ENCODE peak calls at places on chromosomes 4 and X, in four cellular contexts. V, Z, N and Y are unnamed samples.

GRCh38 chr4:151430737-151431457 is 21.9 kb downstream of the FHIP1A start:
- DNase-seq in V (no peak), Z (no peak), N (no peak), Y (no peak)

GRCh38 chrX:2242980-2243379 is 257.8 kb downstream of the DHRSX start:
- DNase-seq in V (no peak), Z (no peak), N (no peak), Y (no peak)

GRCh38 chr4:44186850-44187246 is 261.8 kb downstream of the KCTD8 start:
- DNase-seq in V (no peak), Z (no peak), N (no peak), Y (no peak)

GRCh38 chr4:145043306-145043705 is 54.7 kb downstream of the ANAPC10 start:
- DNase-seq in V (no peak), Z (peak; percentile 75), N (no peak), Y (no peak)

GRCh38 chrX:121407627-121408026 is 360.2 kb downstream of the GLUD2 start:
- DNase-seq in V (no peak), Z (no peak), N (no peak), Y (no peak)

GRCh38 chr4:180031330-180031729 is 2211.9 kb upstream of the TENM3 start:
- DNase-seq in V (no peak), Z (no peak), N (no peak), Y (no peak)

GRCh38 chr4:151004222-151004621 is 10.9 kb downstream of the LRBA start:
- DNase-seq in V (peak; percentile 48), Z (no peak), N (no peak), Y (no peak)

GRCh38 chr4:138236035-138236434 is 6.1 kb downstream of the SLC7A11 start:
- DNase-seq in V (peak; percentile 20), Z (no peak), N (no peak), Y (no peak)

GRCh38 chrX:116873678-116874077 is 410.9 kb upstream of the CT83 start:
- DNase-seq in V (peak; percentile 1), Z (no peak), N (no peak), Y (no peak)

GRCh38 chr4:1491630-1492457 is 85.6 kb upstream of the NKX1-1 start:
- DNase-seq in V (no peak), Z (no peak), N (no peak), Y (no peak)

GRCh38 chr4:98484031-98484430 is 174.4 kb downstream of the TSPAN5 start:
- DNase-seq in V (no peak), Z (no peak), N (no peak), Y (no peak)

GRCh38 chr4:57430706-57431105 is 320.5 kb upstream of the IGFBP7 start:
- DNase-seq in V (no peak), Z (no peak), N (no peak), Y (no peak)

GRCh38 chr4:178917756-178918155 is 1475.5 kb upstream of the AGA start:
- DNase-seq in V (no peak), Z (no peak), N (no peak), Y (no peak)

GRCh38 chr4:165630671-165631070 is 242.4 kb upstream of the TLL1 start:
- DNase-seq in V (no peak), Z (no peak), N (no peak), Y (no peak)

GRCh38 chrX:84501798-84502628 is at the start of gene HDX:
- DNase-seq in V (peak; percentile 90), Z (peak; percentile 94), N (peak; percentile 85), Y (peak; percentile 5)

GRCh38 chr4:80540349-80540748 is 204.8 kb downstream of the CFAP299 start:
- DNase-seq in V (no peak), Z (no peak), N (no peak), Y (no peak)

GRCh38 chr4:168942985-168943384 is 67.1 kb downstream of the CBR4 start:
- DNase-seq in V (no peak), Z (no peak), N (no peak), Y (no peak)

GRCh38 chr4:76981649-76982048 is 32.1 kb downstream of the SEPTIN11 start:
- DNase-seq in V (peak; percentile 80), Z (no peak), N (no peak), Y (no peak)

GRCh38 chr4:76984788-76985211 is 35.2 kb downstream of the SEPTIN11 start:
- DNase-seq in V (peak; percentile 100), Z (no peak), N (peak; percentile 21), Y (no peak)

GRCh38 chr4:76984127-76984526 is 34.6 kb downstream of the SEPTIN11 start:
- DNase-seq in V (peak; percentile 77), Z (no peak), N (peak; percentile 85), Y (no peak)

GRCh38 chr4:76980280-76980679 is 30.7 kb downstream of the SEPTIN11 start:
- DNase-seq in V (no peak), Z (no peak), N (no peak), Y (no peak)

DNA sequence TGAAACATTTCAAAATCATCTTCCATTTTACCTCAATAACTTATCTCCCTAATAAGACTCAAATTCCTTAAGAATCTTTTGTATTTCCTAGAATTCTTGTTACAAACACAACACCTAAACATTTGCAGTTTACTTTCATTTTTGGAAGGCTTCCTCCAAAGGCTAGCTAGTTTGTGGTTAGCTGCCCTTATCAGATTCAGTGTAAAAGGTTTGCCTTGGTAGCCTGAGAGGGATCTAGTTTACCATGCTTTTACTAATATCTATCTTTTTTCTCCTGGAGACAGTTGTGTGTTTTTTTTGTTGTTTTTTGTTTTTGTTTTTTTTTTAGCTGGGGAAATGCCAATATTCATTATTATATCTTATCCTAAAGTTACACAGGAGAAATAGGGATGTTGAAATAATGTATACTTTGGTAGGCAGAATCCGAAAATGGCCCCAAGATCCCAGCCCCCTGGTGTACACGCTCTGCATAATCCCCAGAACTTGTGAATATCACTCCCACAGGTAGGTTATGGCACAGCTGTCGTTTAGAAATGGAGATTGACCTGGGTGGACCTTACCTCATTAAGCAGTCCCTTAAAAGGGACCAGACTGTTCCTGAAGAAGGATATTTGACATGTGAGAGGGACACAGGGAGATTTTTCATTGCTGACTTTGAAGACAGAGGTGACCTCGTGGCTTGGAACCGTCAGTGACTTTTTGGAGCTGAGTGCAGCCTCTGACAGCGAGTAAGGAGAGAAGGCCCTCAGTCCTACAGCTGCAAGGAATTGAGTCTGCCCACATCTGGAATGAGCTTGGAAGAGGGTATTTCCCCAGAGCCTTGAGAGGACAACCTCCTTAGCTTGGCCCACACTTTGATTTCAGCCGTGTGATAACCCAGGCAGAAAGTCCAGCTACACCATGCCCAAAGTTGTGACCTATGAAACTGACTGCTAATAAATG is 33.4 kb downstream of the SEPTIN11 start:
- DNase-seq in V (no peak), Z (no peak), N (peak; percentile 72), Y (no peak)
- H3K4me2 ChIP-seq in V (no peak overlapping the region), Z (no peak overlapping the region), N (peak overlapping the region; percentile 83), Y (no peak overlapping the region)

DNA sequence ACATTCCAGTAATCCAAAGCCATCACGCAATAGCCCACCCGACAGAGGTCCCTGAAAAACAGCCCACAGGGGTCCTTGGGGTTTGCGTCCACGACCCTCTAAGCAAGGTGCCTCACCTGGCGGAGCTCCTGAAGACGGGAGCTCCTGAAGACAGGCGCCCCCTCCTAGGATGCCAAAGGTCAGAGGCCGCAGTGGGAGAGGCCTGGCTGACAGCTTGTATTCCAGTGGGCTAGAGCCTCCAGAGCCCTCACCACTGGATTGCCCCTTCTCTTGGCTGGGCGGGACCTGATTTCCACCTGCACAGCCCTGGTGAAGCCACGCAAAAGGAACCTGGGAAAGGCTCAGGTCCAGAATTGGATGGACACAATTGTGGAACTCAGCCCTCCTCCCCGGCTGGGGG is 29.7 kb upstream of the WFS1 start:
- DNase-seq in V (no peak), Z (no peak), N (no peak), Y (no peak)
- H3K4me3 ChIP-seq in V (no peak overlapping the region), Z (no peak overlapping the region), N (no peak overlapping the region), Y (no peak overlapping the region)

DNA sequence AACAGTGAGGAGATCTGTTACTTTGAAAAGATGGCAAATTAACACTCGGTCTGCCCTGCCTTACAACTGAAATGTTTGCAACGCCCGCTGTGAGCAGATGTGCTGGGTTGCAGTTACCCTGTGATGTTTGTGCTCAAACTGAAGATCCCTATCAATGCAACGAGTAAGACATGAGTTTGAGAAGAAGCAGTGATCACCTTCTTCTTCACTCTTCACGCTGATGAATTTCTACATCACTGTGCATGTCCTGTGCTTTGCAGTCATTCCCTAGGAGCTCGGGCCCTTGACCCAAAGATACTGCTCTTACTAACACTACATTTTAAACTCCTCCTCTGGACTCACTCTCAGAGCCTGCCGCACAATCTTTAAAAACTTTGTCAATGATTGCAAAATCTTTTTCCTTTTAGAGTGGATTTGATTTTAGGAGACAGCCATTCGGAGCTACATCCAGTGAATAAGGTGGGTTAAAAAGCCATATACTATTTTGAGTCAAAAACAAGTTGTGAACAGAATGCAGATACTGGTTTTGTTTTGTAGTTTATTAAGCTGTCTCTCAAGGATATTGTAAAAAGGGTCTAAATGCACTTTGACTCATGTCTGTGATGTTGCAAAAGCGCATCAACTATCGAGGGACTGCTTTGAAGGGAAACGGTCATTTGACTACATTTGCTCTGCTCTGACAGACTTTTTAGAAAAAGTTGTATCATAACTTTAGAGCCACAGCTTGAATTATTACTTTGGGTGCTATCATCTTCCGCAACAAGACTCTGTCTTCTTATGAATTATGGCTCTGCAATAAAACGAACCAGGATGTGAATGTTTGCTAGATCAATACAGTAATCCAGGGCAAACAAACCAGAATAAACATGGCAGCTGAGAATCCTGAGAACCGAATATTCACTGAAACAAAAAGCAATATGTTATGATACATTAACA is 5.7 kb upstream of the RHOH start:
- DNase-seq in V (no peak), Z (peak; percentile 72), N (peak; percentile 57), Y (no peak)
- H3K4me1 ChIP-seq in V (no peaks in the 10 kb centered on the region), Z (peaks cover 79% of the 10 kb centered on the region), N (peaks cover 14% of the 10 kb centered on the region), Y (peaks cover 13% of the 10 kb centered on the region)

DNA sequence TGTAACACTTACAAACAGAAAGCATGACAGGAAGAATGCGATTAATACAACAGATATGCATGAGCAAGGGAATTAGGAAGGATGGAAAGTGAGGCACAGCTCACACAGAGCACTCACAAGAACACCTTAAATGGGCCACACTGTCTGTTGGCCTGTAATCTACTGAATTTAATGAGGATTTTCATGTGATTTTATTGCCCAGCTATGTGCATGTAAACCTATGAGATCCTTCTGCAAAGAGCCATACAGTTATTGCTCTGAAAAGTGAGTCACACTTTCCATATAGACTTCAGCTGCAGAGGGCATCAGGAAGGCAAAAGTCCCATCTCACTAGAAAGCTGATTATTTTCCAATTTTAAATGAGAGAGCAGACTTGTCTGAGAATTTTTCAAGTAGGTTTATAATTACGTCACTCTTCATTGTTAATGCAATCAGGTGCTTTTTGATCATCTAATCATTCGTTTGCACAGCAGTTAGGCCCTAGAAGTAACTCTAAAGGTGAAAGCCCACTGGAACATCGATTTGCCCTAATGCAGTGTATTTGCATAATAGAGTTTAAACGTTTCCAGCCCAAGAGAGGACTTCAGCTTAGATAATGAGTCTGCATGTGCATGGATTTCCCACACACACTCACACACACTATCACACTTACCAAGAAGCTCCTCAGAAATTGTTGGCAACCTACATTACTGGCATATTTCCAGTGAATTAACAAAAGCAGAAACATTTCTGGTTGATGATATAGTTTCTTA is 832.6 kb upstream of the INTU start:
- DNase-seq in V (peak; percentile 60), Z (no peak), N (no peak), Y (no peak)
- H3K4me2 ChIP-seq in V (peak overlapping the region; percentile 52), Z (no peak overlapping the region), N (no peak overlapping the region), Y (no peak overlapping the region)